ENCODE peak calls at places on chromosomes 7 and 10, in six cellular contexts. One of them, this sample, is unnamed.

GRCh38 chr10:44752451-44753441 is 158.4 kb upstream of the TMEM72 start:
- DNase-seq in dermis microvascular lymphatic vessel endothelial cell: peak
- DNase-seq in activated CD4-positive, CD25-positive, alpha-beta regulatory T cell: no peak
- DNase-seq in D721Med: no peak
- DNase-seq in psoas muscle: no peak
- DNase-seq in NCI-H2081: peak
- DNase-seq in this sample: peak

GRCh38 chr10:78627254-78627795 is 441.4 kb upstream of the ZMIZ1 start:
- DNase-seq in D721Med: no peak
- DNase-seq in activated CD4-positive, CD25-positive, alpha-beta regulatory T cell: no peak
- DNase-seq in psoas muscle: no peak
- DNase-seq in NCI-H2081: no peak
- DNase-seq in dermis microvascular lymphatic vessel endothelial cell: no peak
- DNase-seq in this sample: no peak

GRCh38 chr7:142884285-142884637 is 1.3 kb downstream of the TRPV6 start:
- DNase-seq in psoas muscle: no peak
- DNase-seq in NCI-H2081: no peak
- DNase-seq in D721Med: no peak
- DNase-seq in dermis microvascular lymphatic vessel endothelial cell: no peak
- DNase-seq in activated CD4-positive, CD25-positive, alpha-beta regulatory T cell: no peak
- DNase-seq in this sample: no peak

GRCh38 chr7:148807451-148807850 is 76.6 kb downstream of the EZH2 start:
- DNase-seq in psoas muscle: no peak
- DNase-seq in NCI-H2081: no peak
- DNase-seq in D721Med: no peak
- DNase-seq in dermis microvascular lymphatic vessel endothelial cell: no peak
- DNase-seq in activated CD4-positive, CD25-positive, alpha-beta regulatory T cell: no peak
- DNase-seq in this sample: no peak

GRCh38 chr10:12708921-12709320 is 292.6 kb downstream of the CCDC3 start:
- DNase-seq in D721Med: no peak
- DNase-seq in activated CD4-positive, CD25-positive, alpha-beta regulatory T cell: no peak
- DNase-seq in dermis microvascular lymphatic vessel endothelial cell: no peak
- DNase-seq in psoas muscle: no peak
- DNase-seq in NCI-H2081: no peak
- DNase-seq in this sample: peak

GRCh38 chr7:128906001-128906765 is 4.3 kb downstream of the KCP start:
- DNase-seq in psoas muscle: no peak
- DNase-seq in activated CD4-positive, CD25-positive, alpha-beta regulatory T cell: no peak
- DNase-seq in dermis microvascular lymphatic vessel endothelial cell: no peak
- DNase-seq in NCI-H2081: no peak
- DNase-seq in D721Med: no peak
- DNase-seq in this sample: no peak

GRCh38 chr7:117756586-117756985 is 116.7 kb downstream of the CTTNBP2 start:
- DNase-seq in psoas muscle: no peak
- DNase-seq in D721Med: no peak
- DNase-seq in activated CD4-positive, CD25-positive, alpha-beta regulatory T cell: no peak
- DNase-seq in NCI-H2081: no peak
- DNase-seq in dermis microvascular lymphatic vessel endothelial cell: no peak
- DNase-seq in this sample: no peak

GRCh38 chr7:76257973-76258372 is 44.5 kb upstream of the HSPB1 start:
- DNase-seq in dermis microvascular lymphatic vessel endothelial cell: no peak
- DNase-seq in psoas muscle: no peak
- DNase-seq in D721Med: no peak
- DNase-seq in NCI-H2081: no peak
- DNase-seq in activated CD4-positive, CD25-positive, alpha-beta regulatory T cell: no peak
- DNase-seq in this sample: no peak

GRCh38 chr7:782718-783449 is 49.4 kb upstream of the SUN1 start:
- DNase-seq in NCI-H2081: no peak
- DNase-seq in psoas muscle: peak
- DNase-seq in activated CD4-positive, CD25-positive, alpha-beta regulatory T cell: no peak
- DNase-seq in dermis microvascular lymphatic vessel endothelial cell: no peak
- DNase-seq in D721Med: no peak
- DNase-seq in this sample: no peak